ENCODE peak calls at places on chromosomes 5 and 9, in ten cellular contexts. G is GM06990; M is COR-L47; P is CD8-positive, alpha-beta T cell; T is DMS153; D is H4; L is activated naive CD4-positive, alpha-beta T cell treated with Interleukin-2 at 50 U/mL for 16 hours; Z is effector memory CD8-positive, alpha-beta T cell; E is astrocyte of the hippocampus; Q is iPS DF 6.9. O is an unnamed sample.

GRCh38 chr5:123170816-123171345 is 81.8 kb downstream of the PRDM6 start:
- DNase-seq in D (no peak), Q (no peak), L (no peak), M (no peak), T (no peak), E (no peak), Z (no peak), P (no peak), G (no peak), O (no peak)

GRCh38 chr5:38466444-38467189 is 89.8 kb downstream of the LIFR start:
- DNase-seq in G (no peak), T (no peak), M (no peak), E (peak; percentile 11), L (no peak), D (no peak), P (no peak), Q (no peak), Z (no peak), O (no peak)

GRCh38 chr9:129436751-129437625 is 183.9 kb downstream of the C9orf50 start:
- DNase-seq in Q (no peak), E (peak; percentile 87), P (peak; percentile 46), L (peak; percentile 38), M (no peak), G (no peak), D (no peak), T (no peak), Z (peak; percentile 34), O (no peak)

GRCh38 chr5:171107650-171108049 is 201.4 kb upstream of the TLX3 start:
- DNase-seq in D (no peak), P (no peak), E (no peak), Z (no peak), T (no peak), L (no peak), G (no peak), M (no peak), Q (no peak), O (no peak)

GRCh38 chr9:111118256-111118950 is 80.1 kb upstream of the LPAR1 start:
- DNase-seq in G (no peak), Q (no peak), M (no peak), L (no peak), Z (no peak), D (no peak), P (no peak), T (no peak), E (peak; percentile 24), O (no peak)

GRCh38 chr9:126491256-126491879 is 122.4 kb upstream of the LMX1B start:
- DNase-seq in E (peak; percentile 85), Q (no peak), T (peak; percentile 13), M (peak; percentile 49), Z (peak; percentile 73), D (peak; percentile 58), P (peak; percentile 56), G (no peak), L (peak; percentile 54), O (peak; percentile 40)

GRCh38 chr5:159249158-159249557 is 13.9 kb upstream of the UBLCP1 start:
- DNase-seq in D (no peak), M (no peak), G (no peak), Q (no peak), Z (no peak), T (no peak), L (no peak), P (no peak), E (no peak), O (no peak)

GRCh38 chr9:127968717-127969383 is 11.9 kb downstream of the EEIG1 start:
- DNase-seq in E (peak; percentile 76), L (no peak), Z (no peak), M (peak; percentile 72), D (peak; percentile 54), P (peak; percentile 11), T (peak; percentile 28), G (no peak), Q (no peak), O (peak; percentile 68)

GRCh38 chr5:175889910-175890684 is 18.7 kb downstream of the CPLX2 start:
- DNase-seq in D (no peak), Q (no peak), M (peak; percentile 81), P (no peak), T (no peak), E (no peak), Z (no peak), L (no peak), G (no peak), O (peak; percentile 79)

GRCh38 chr5:19035816-19036215 is 952.2 kb downstream of the CDH18 start:
- DNase-seq in Z (no peak), T (no peak), G (no peak), E (no peak), L (no peak), M (no peak), Q (no peak), P (no peak), D (no peak), O (no peak)

GRCh38 chr9:100756217-100756616 is 178.3 kb downstream of the CAVIN4 start:
- DNase-seq in D (no peak), Z (no peak), T (peak; percentile 84), E (no peak), P (no peak), G (no peak), Q (no peak), L (no peak), M (peak; percentile 94), O (peak; percentile 81)

GRCh38 chr9:76353280-76353679 is 40.9 kb downstream of the RFK start:
- DNase-seq in T (no peak), E (peak; percentile 70), D (peak; percentile 15), P (no peak), L (no peak), Z (no peak), Q (no peak), G (no peak), M (no peak), O (no peak)

GRCh38 chr9:96323169-96323568 is 21.2 kb upstream of the HSD17B3 start:
- DNase-seq in M (no peak), Q (no peak), G (no peak), E (no peak), T (no peak), Z (no peak), D (no peak), P (no peak), L (no peak), O (no peak)

GRCh38 chr5:154447074-154447725 is 1.4 kb downstream of the SAP30L start:
- DNase-seq in Q (no peak), P (no peak), D (no peak), M (no peak), T (no peak), Z (no peak), L (no peak), G (no peak), E (no peak), O (no peak)

GRCh38 chr9:35749515-35750255 is 598 bp downstream of the RGP1 start:
- DNase-seq in Z (peak; percentile 33), L (peak; percentile 51), E (peak; percentile 35), G (no peak), D (no peak), T (no peak), M (no peak), Q (no peak), P (peak; percentile 58), O (no peak)

GRCh38 chr9:132023409-132024180 is 56.1 kb downstream of the MED27 start:
- DNase-seq in P (no peak), D (no peak), G (no peak), Z (no peak), E (no peak), Q (no peak), M (peak; percentile 55), L (no peak), T (peak; percentile 37), O (peak; percentile 76)

GRCh38 chr5:102858221-102858620 is 103.1 kb downstream of the PAM start:
- DNase-seq in P (no peak), T (no peak), G (no peak), M (no peak), D (no peak), Q (no peak), Z (no peak), E (no peak), L (no peak), O (no peak)

GRCh38 chr5:113336975-113337374 is 97.8 kb downstream of the TSSK1B start:
- DNase-seq in M (peak; percentile 74), L (no peak), D (peak; percentile 72), Q (no peak), E (peak; percentile 79), T (no peak), Z (no peak), P (no peak), G (no peak), O (peak; percentile 10)

GRCh38 chr9:129241725-129242124 is 63.7 kb upstream of the IER5L start:
- DNase-seq in Z (no peak), D (no peak), G (no peak), P (no peak), E (no peak), L (no peak), Q (no peak), T (no peak), M (no peak), O (no peak)

GRCh38 chr9:109941771-109942170 is 161.8 kb downstream of the PALM2AKAP2 start:
- DNase-seq in M (no peak), P (no peak), D (no peak), T (no peak), E (no peak), G (no peak), Q (no peak), Z (no peak), L (no peak), O (no peak)

GRCh38 chr9:68775003-68775730 is 70.1 kb downstream of the PIP5K1B start:
- DNase-seq in D (peak; percentile 25), E (no peak), P (no peak), Q (no peak), G (no peak), T (no peak), L (no peak), M (no peak), Z (no peak), O (no peak)

GRCh38 chr9:133277467-133277866 is 2.5 kb upstream of the ABO start:
- DNase-seq in T (no peak), D (no peak), P (no peak), L (no peak), Z (no peak), M (no peak), Q (no peak), E (no peak), G (no peak), O (no peak)

GRCh38 chr9:109253637-109254284 is 67.1 kb downstream of the EPB41L4B start:
- DNase-seq in P (no peak), T (no peak), Z (no peak), D (peak; percentile 56), G (no peak), E (peak; percentile 75), Q (no peak), L (no peak), M (no peak), O (no peak)

GRCh38 chr9:129126789-129127618 is 15.8 kb downstream of the PTPA start:
- DNase-seq in E (peak; percentile 42), L (no peak), Q (no peak), D (no peak), Z (no peak), P (no peak), G (no peak), M (no peak), T (no peak), O (no peak)

GRCh38 chr5:151676719-151677118 is 10.0 kb downstream of the SPARC start:
- DNase-seq in Z (no peak), M (no peak), Q (no peak), T (no peak), E (peak; percentile 23), L (no peak), G (no peak), D (no peak), P (no peak), O (no peak)

GRCh38 chr9:126914458-126915280 is at the start of gene RALGPS1:
- DNase-seq in G (peak; percentile 96), E (peak; percentile 98), D (peak; percentile 94), P (peak; percentile 86), L (peak; percentile 93), Q (peak; percentile 92), T (peak; percentile 95), Z (peak; percentile 84), M (peak; percentile 99), O (peak; percentile 93)

GRCh38 chr9:88339322-88339721 is 48.9 kb upstream of the SPIN1 start:
- DNase-seq in P (no peak), Z (no peak), L (no peak), G (no peak), T (no peak), E (no peak), D (no peak), M (no peak), Q (no peak), O (no peak)

GRCh38 chr9:119365291-119366027 is 3.8 kb downstream of the BRINP1 start:
- DNase-seq in Z (no peak), P (no peak), M (peak; percentile 73), Q (peak; percentile 84), T (peak; percentile 63), E (peak; percentile 76), D (no peak), G (no peak), L (no peak), O (peak; percentile 58)

O was measured in NCI-H1092.